ENCODE peak calls at places on chromosome 18, in seven cellular contexts. K is colonic mucosa; F is cardiac muscle cell; X is A549; J is CD4-positive, CD25-positive, alpha-beta regulatory T cell; U is K562; E is DND-41. C is an unnamed sample.
A peak's percentile ranks its signal among the peaks of the same experiment; 100 is the strongest.

GRCh38 chr18:30234755-30235154 is 807.8 kb downstream of the DSC3 start:
- DNase-seq in F (peak; percentile 1), U (no peak), J (no peak), E (no peak), X (no peak), K (no peak), C (no peak)

GRCh38 chr18:59549797-59550516 is 147.3 kb downstream of the CCBE1 start:
- DNase-seq in U (no peak), K (no peak), X (no peak), F (no peak), E (no peak), J (no peak), C (no peak)

GRCh38 chr18:12307871-12308385 is at the start of gene TUBB6:
- DNase-seq in X (peak; percentile 24), J (no peak), E (no peak), K (peak; percentile 44), F (peak; percentile 76), U (peak; percentile 93), C (no peak)

GRCh38 chr18:23963443-23964185 is 50.9 kb upstream of the TTC39C start:
- DNase-seq in E (no peak), F (no peak), X (no peak), U (no peak), J (no peak), K (no peak), C (no peak)

GRCh38 chr18:59707306-59707705 is 10.1 kb upstream of the CCBE1 start:
- DNase-seq in U (no peak), X (no peak), F (peak; percentile 38), K (no peak), E (peak; percentile 53), J (no peak), C (no peak)

GRCh38 chr18:70411886-70412443 is 123.1 kb downstream of the SOCS6 start:
- DNase-seq in K (no peak), U (no peak), J (no peak), E (no peak), F (no peak), X (no peak), C (no peak)

GRCh38 chr18:58998421-58999203 is 133.9 kb downstream of the ZNF532 start:
- DNase-seq in E (no peak), K (no peak), F (no peak), J (no peak), U (no peak), X (no peak), C (no peak)

GRCh38 chr18:66993492-66993891 is 389.6 kb upstream of the CDH19 start:
- DNase-seq in F (no peak), K (no peak), X (no peak), U (no peak), E (no peak), J (no peak), C (no peak)

GRCh38 chr18:22250591-22250996 is 81.2 kb downstream of the GATA6 start:
- DNase-seq in E (no peak), J (no peak), K (peak; percentile 75), X (no peak), F (no peak), U (no peak), C (no peak)

GRCh38 chr18:28080876-28081300 is 96.0 kb downstream of the CDH2 start:
- DNase-seq in E (peak; percentile 10), F (no peak), K (no peak), U (no peak), J (no peak), X (no peak), C (no peak)

GRCh38 chr18:34401775-34402174 is 177.1 kb upstream of the NOL4 start:
- DNase-seq in E (no peak), U (no peak), J (no peak), X (no peak), F (no peak), K (no peak), C (no peak)

GRCh38 chr18:58953627-58954026 is 89.0 kb downstream of the ZNF532 start:
- DNase-seq in U (no peak), X (peak; percentile 10), J (no peak), F (peak; percentile 71), K (no peak), E (no peak), C (no peak)

GRCh38 chr18:23878336-23878900 is 136.1 kb upstream of the TTC39C start:
- DNase-seq in J (no peak), K (no peak), F (no peak), E (no peak), U (no peak), X (no peak), C (no peak)

GRCh38 chr18:50558157-50558556 is 1.7 kb upstream of the MAPK4 start:
- DNase-seq in X (no peak), U (no peak), E (no peak), J (no peak), K (no peak), F (no peak), C (no peak)

GRCh38 chr18:7671105-7671504 is 104.0 kb downstream of the PTPRM start:
- DNase-seq in X (no peak), E (no peak), K (no peak), F (no peak), U (no peak), J (no peak), C (no peak)

GRCh38 chr18:13606589-13607254 is 119.6 kb downstream of the FAM210A start:
- DNase-seq in X (no peak), F (no peak), U (no peak), E (no peak), K (no peak), J (no peak), C (no peak)

GRCh38 chr18:13605901-13606300 is 120.5 kb downstream of the FAM210A start:
- DNase-seq in J (no peak), X (no peak), E (no peak), U (no peak), F (no peak), K (no peak), C (peak; percentile 5)

GRCh38 chr18:13604751-13605150 is 121.6 kb downstream of the FAM210A start:
- DNase-seq in F (no peak), J (no peak), K (no peak), U (no peak), E (no peak), X (no peak), C (no peak)

GRCh38 chr18:13603304-13604019 is 122.9 kb downstream of the FAM210A start:
- DNase-seq in F (no peak), J (no peak), K (no peak), E (no peak), X (no peak), U (no peak), C (no peak)

DNA sequence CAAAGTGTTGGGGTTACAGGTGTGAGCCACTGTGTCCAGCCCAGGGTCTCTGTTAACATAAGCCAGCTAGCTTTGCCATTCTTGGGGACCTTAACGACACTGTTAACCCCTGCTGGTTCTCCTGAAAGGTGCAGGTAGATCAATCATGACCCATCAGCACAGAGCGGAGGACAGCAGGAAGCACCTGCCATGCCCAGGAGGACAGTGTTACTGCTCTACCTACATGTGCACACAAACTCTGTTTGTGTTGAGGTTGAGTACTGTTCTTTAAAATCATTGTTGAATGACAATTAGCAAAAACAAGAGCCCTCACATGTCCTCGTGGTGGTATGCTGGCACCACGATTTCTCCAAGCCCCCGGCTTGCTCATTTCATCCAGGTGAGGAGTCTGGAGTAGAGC is 120.9 kb downstream of the FAM210A start:
- DNase-seq in J (no peak), E (no peak), F (no peak), X (no peak), K (no peak), U (no peak), C (no peak)
- H3K4me1 ChIP-seq in J (peaks cover 27% of the 10 kb centered on the region), E (peaks cover 69% of the 10 kb centered on the region), F (peaks cover 15% of the 10 kb centered on the region), X (no peaks in the 10 kb centered on the region), K (no peaks in the 10 kb centered on the region), U (no peaks in the 10 kb centered on the region), C (peaks cover 16% of the 10 kb centered on the region)

DNA sequence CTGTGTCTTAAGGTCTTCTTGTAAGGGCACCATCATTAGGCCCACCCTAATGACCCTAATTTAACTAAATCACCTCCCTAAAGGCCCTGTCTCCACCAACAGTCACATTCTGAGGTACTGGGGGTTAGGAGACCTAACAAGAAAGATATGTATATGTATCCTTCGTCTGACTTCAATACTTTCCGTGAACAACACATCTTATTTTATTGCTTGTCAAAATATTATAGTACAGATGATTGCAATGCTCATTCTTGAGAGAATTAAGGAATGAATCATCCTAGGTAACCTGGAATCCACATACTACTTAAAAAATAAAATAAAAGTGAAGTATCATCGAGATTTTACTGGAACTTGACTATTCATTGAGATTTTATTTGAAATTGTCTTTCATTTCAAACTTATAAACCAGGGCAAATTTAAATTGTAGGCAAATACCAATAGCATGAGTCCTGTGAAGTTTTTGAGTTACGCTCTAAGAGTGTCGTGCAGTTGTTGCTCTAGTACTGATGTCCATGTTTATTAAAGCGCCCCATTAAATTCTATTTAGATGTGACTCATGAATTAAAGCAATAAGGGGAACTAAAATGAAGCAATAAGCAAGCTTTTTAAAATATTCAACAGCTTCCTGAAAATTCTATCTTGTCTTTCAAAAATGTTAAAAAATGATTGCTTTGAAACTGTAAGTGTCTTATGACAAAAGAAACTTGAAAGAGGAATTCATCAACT is 39.9 kb downstream of the CCDC102B start:
- DNase-seq in K (no peak), X (no peak), U (no peak), E (no peak), F (no peak), J (no peak), C (no peak)
- H3K27ac ChIP-seq in K (peak overlapping the region; percentile 26), X (no peak overlapping the region), U (no peak overlapping the region), E (no peak overlapping the region), F (no peak overlapping the region), J (no peak overlapping the region), C (no peak overlapping the region)

GRCh38 chr18:10951631-10952544 is 197.5 kb downstream of the PIEZO2 start:
- DNase-seq in F (no peak), E (no peak), J (no peak), U (no peak), K (no peak), X (no peak), C (no peak)
- H3K4me1 ChIP-seq in F (no peaks in the 10 kb centered on the region), E (no peaks in the 10 kb centered on the region), J (no peaks in the 10 kb centered on the region), U (no peaks in the 10 kb centered on the region), K (no peaks in the 10 kb centered on the region), X (no peaks in the 10 kb centered on the region), C (no peaks in the 10 kb centered on the region)

GRCh38 chr18:9735238-9735637 is 27.1 kb downstream of the RAB31 start:
- DNase-seq in F (no peak), U (no peak), K (no peak), E (peak; percentile 56), J (no peak), X (no peak), C (no peak)

GRCh38 chr18:9736445-9736844 is 28.3 kb downstream of the RAB31 start:
- DNase-seq in K (no peak), E (no peak), J (no peak), F (no peak), U (no peak), X (no peak), C (no peak)

GRCh38 chr18:9732031-9732430 is 23.9 kb downstream of the RAB31 start:
- DNase-seq in U (no peak), X (no peak), K (no peak), F (no peak), E (no peak), J (no peak), C (peak; percentile 21)

GRCh38 chr18:9735879-9736278 is 27.8 kb downstream of the RAB31 start:
- DNase-seq in X (no peak), E (no peak), K (no peak), F (no peak), U (no peak), J (no peak), C (no peak)

DNA sequence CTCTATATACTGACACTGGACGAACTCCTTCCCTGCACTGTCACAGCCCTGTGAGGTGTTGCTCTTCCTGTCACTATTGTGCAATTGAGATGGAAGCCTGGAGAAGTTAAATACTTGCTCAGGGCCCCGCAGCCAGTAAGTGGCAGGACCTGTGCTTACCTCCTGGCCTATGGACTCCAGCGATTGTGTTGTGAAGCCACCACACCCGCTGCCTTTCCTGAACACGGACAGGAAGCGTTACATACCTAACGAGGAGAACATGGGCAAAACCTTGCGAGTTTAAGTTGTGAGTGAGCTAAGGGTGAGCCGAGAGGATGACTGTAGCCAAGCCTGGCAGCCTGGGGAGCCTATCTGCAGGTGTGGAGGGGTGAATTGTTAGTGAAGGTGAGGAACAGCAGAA is 26.1 kb downstream of the RAB31 start:
- DNase-seq in E (no peak), U (no peak), K (peak; percentile 49), J (no peak), F (no peak), X (no peak), C (no peak)
- H3K27ac ChIP-seq in E (no peak overlapping the region), U (peak overlapping the region; percentile 12), K (peak overlapping the region; percentile 43), J (no peak overlapping the region), F (no peak overlapping the region), X (peak overlapping the region; percentile 64), C (no peak overlapping the region)

C was measured in CD8-positive, alpha-beta T cell.